ENCODE peak calls at places on chromosomes 1 and 21, in five cellular contexts. V is H9, D is IMR-90, M is neuronal stem cell, K is mesenchymal stem cell. G is an unnamed sample.
A peak's percentile ranks its signal among the peaks of the same experiment; 100 is the strongest.

GRCh38 chr1:75771978-75772377 is 14.1 kb upstream of the RABGGTB start:
- DNase-seq in M (no peak), V (no peak), K (no peak), D (no peak), G (no peak)

GRCh38 chr21:19713324-19713723 is 1284.9 kb upstream of the NCAM2 start:
- DNase-seq in K (no peak), D (no peak), M (no peak), V (no peak), G (no peak)

GRCh38 chr1:181704556-181704955 is 221.2 kb downstream of the CACNA1E start:
- DNase-seq in V (no peak), K (no peak), D (no peak), M (peak; percentile 20), G (no peak)

GRCh38 chr1:102588536-102588935 is 519.8 kb downstream of the COL11A1 start:
- DNase-seq in V (no peak), D (no peak), M (no peak), K (peak; percentile 25), G (no peak)

GRCh38 chr21:40254540-40255455 is 387.6 kb downstream of the PCP4 start:
- DNase-seq in K (no peak), D (no peak), M (no peak), V (no peak), G (no peak)

GRCh38 chr1:67683736-67684525 is 1.1 kb upstream of the GADD45A start:
- DNase-seq in V (no peak), M (no peak), K (peak; percentile 44), D (peak; percentile 79), G (no peak)

GRCh38 chr1:63817152-63817667 is 43.4 kb downstream of the ROR1 start:
- DNase-seq in K (peak; percentile 40), M (no peak), V (no peak), D (peak; percentile 33), G (no peak)

GRCh38 chr1:101506541-101507164 is 269.8 kb downstream of the S1PR1 start:
- DNase-seq in D (peak; percentile 31), M (peak; percentile 41), K (peak; percentile 43), V (no peak), G (peak; percentile 5)

GRCh38 chr1:221239911-221240310 is 360.7 kb downstream of the HLX start:
- DNase-seq in K (no peak), D (no peak), M (no peak), V (no peak), G (no peak)

GRCh38 chr1:66341446-66342089 is 192.4 kb upstream of the SGIP1 start:
- DNase-seq in D (no peak), K (no peak), V (no peak), M (no peak), G (no peak)

GRCh38 chr1:24966121-24966723 is 36.1 kb upstream of the RUNX3 start:
- DNase-seq in M (no peak), K (no peak), D (no peak), V (no peak), G (no peak)

GRCh38 chr1:207923561-207923960 is 12.6 kb upstream of the CD34 start:
- DNase-seq in M (no peak), V (no peak), D (no peak), K (no peak), G (no peak)

GRCh38 chr1:163796394-163796821 is 474.7 kb downstream of the NUF2 start:
- DNase-seq in V (no peak), M (no peak), K (peak; percentile 10), D (peak; percentile 2), G (peak; percentile 36)

GRCh38 chr21:38796426-38796825 is 9.3 kb upstream of the ETS2 start:
- DNase-seq in D (peak; percentile 56), K (peak; percentile 63), M (no peak), V (no peak), G (peak; percentile 36)

GRCh38 chr1:8629241-8630091 is 188.0 kb downstream of the RERE start:
- DNase-seq in K (peak; percentile 77), D (peak; percentile 76), M (no peak), V (no peak), G (no peak)

GRCh38 chr1:46019348-46019747 is 113.1 kb downstream of the PIK3R3 start:
- DNase-seq in M (no peak), K (no peak), D (no peak), V (no peak), G (peak; percentile 15)

GRCh38 chr1:229156819-229157218 is 114.1 kb upstream of the RAB4A start:
- DNase-seq in D (no peak), V (no peak), M (no peak), K (peak; percentile 32), G (peak; percentile 55)

GRCh38 chr21:26365849-26366248 is 195.3 kb upstream of the APP start:
- DNase-seq in V (no peak), M (no peak), K (no peak), D (no peak), G (no peak)

GRCh38 chr1:85612704-85613361 is 32.3 kb downstream of the CCN1 start:
- DNase-seq in V (peak; percentile 47), M (no peak), D (peak; percentile 94), K (peak; percentile 83), G (peak; percentile 88)

GRCh38 chr1:43293171-43293570 is 7.6 kb upstream of the TIE1 start:
- DNase-seq in K (no peak), V (no peak), D (no peak), M (no peak), G (no peak)

GRCh38 chr21:32315511-32316362 is 17.1 kb downstream of the MRAP start:
- DNase-seq in D (no peak), K (no peak), M (no peak), V (no peak), G (no peak)

GRCh38 chr1:1431845-1432565 is 3.5 kb upstream of the VWA1 start:
- DNase-seq in D (no peak), V (no peak), M (no peak), K (peak; percentile 82), G (peak; percentile 96)

GRCh38 chr1:62382581-62382980 is 54.3 kb upstream of the USP1 start:
- DNase-seq in D (no peak), M (no peak), K (no peak), V (no peak), G (no peak)

GRCh38 chr1:204294371-204294770 is 65.4 kb downstream of the PLEKHA6 start:
- DNase-seq in V (no peak), D (peak; percentile 97), K (peak; percentile 94), M (no peak), G (peak; percentile 73)

GRCh38 chr1:43061803-43062202 is 103.1 kb upstream of the SLC2A1 start:
- DNase-seq in V (no peak), K (no peak), M (no peak), D (no peak), G (no peak)

GRCh38 chr1:24914226-24915069 is 15.6 kb downstream of the RUNX3 start:
- DNase-seq in V (no peak), M (no peak), K (peak; percentile 64), D (peak; percentile 47), G (no peak)

GRCh38 chr1:233341117-233341516 is 13.6 kb downstream of the MAP3K21 start:
- DNase-seq in D (no peak), V (no peak), M (no peak), K (no peak), G (no peak)

GRCh38 chr1:6239950-6240768 is 3.8 kb upstream of the HES3 start:
- DNase-seq in V (peak; percentile 63), D (peak; percentile 36), K (peak; percentile 66), M (no peak), G (no peak)
- H2BK120ac ChIP-seq in V (no peak overlapping the region), D (no peak overlapping the region), K (no peak overlapping the region), M (no peak overlapping the region), G (no peak overlapping the region)

GRCh38 chr1:201847150-201847549 is 18.2 kb downstream of the IPO9 start:
- DNase-seq in V (no peak), M (no peak), D (no peak), K (no peak), G (no peak)

GRCh38 chr1:201850053-201850397 is 21.1 kb downstream of the IPO9 start:
- DNase-seq in D (peak; percentile 87), V (no peak), K (peak; percentile 63), M (no peak), G (peak; percentile 34)

GRCh38 chr1:201848230-201848629 is 19.3 kb downstream of the IPO9 start:
- DNase-seq in V (no peak), D (no peak), K (no peak), M (no peak), G (no peak)

GRCh38 chr1:201851949-201852348 is 23.0 kb downstream of the IPO9 start:
- DNase-seq in V (no peak), K (no peak), M (no peak), D (no peak), G (no peak)

DNA sequence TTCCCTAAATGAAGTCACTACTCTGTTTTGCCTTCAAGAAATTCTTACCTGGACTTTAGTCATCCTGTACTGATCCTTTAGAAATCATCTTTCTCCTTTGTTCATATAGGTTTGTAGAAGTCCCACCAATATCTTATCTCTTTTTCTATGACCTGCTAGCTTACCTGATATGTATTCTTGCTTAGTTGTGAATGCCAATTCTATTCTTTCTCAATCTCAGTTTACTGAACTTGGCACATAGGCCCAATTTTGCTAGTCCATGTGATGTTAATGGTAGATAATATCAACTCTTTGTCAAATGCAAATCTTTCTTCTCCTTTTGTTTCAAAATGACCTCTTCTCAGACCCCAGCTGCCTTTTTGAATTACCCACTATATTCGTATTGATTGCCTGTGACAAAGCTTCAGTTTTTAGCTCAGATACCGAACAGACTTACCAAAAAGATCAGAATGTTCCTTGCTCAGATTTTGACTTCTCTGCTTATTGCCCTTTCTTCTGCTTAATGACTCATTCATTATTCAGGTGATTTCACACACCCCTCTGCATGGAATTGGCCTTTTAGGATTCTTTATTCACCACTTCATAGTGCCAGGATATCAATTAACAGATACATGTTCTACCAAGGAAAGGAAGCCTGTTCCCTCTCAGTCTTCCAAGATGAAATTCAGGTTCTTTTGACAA is 20.6 kb downstream of the IPO9 start:
- DNase-seq in D (no peak), M (no peak), V (no peak), K (no peak), G (no peak)
- H3K27ac ChIP-seq in D (no peak overlapping the region), M (no peak overlapping the region), V (no peak overlapping the region), K (peak overlapping the region; percentile 86), G (peak overlapping the region; percentile 1)

GRCh38 chr1:23790696-23791433 is at the start of gene LYPLA2:
- DNase-seq in K (peak; percentile 93), D (peak; percentile 86), M (no peak), V (peak; percentile 94), G (peak; percentile 90)
- H3K14ac ChIP-seq in K (no peak within 1 kb of the TSS), D (peak within 1 kb of the TSS; percentile 94), M (no peak within 1 kb of the TSS), V (no peak within 1 kb of the TSS), G (peak within 1 kb of the TSS; percentile 84)

GRCh38 chr1:93771843-93772242 is 90.2 kb upstream of the BCAR3 start:
- DNase-seq in D (no peak), M (no peak), K (no peak), V (no peak), G (no peak)

GRCh38 chr1:93766451-93766850 is 84.8 kb upstream of the BCAR3 start:
- DNase-seq in M (no peak), D (no peak), V (no peak), K (no peak), G (peak; percentile 81)

GRCh38 chr1:93770640-93771039 is 89.0 kb upstream of the BCAR3 start:
- DNase-seq in M (peak; percentile 11), V (no peak), K (no peak), D (peak; percentile 27), G (no peak)

GRCh38 chr1:93769767-93770166 is 88.1 kb upstream of the BCAR3 start:
- DNase-seq in D (no peak), V (no peak), M (no peak), K (no peak), G (no peak)

DNA sequence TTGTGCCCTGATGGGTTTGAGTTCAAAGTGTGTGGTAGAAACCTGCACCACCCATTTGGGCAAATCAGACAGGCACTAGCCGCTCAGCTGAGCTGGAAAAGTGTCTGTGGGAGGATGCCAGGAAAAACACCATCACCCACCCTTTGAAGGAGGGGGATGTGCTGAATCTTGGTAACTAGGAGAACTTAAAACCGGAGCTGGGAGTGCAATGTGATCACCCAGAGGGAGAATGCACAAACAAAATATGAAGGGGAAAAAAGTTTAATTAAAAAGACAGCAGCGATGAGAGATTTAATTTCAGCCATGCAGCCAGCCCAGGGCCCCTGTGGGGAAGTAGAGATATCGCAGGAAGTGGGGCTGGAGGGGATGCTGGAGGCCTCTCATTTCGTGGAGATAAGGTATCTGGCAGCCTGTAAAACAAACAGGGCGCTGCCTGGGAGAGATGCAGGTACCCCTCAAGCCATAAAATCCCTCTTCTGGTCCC is 86.8 kb upstream of the BCAR3 start:
- DNase-seq in D (no peak), V (no peak), K (no peak), M (no peak), G (no peak)
- H2BK120ac ChIP-seq in D (no peak overlapping the region), V (no peak overlapping the region), K (no peak overlapping the region), M (no peak overlapping the region), G (no peak overlapping the region)

G was measured in trophoblast cell.